ENCODE peak calls at places on chromosomes 1 and 21, in five cellular contexts. One of them, this sample, is unnamed.

GRCh38 chr1:173190101-173190895 is 16.8 kb downstream of the TNFSF4 start:
- DNase-seq in A673: peak
- DNase-seq in hepatocyte: peak
- DNase-seq in GM23338: no peak
- DNase-seq in H1: no peak
- DNase-seq in this sample: peak

GRCh38 chr1:64745181-64745985 is 508 bp downstream of the RAVER2 start:
- DNase-seq in A673: peak
- DNase-seq in hepatocyte: peak
- DNase-seq in GM23338: peak
- DNase-seq in H1: no peak
- DNase-seq in this sample: peak

GRCh38 chr1:240237305-240237721 is 145.6 kb downstream of the FMN2 start:
- DNase-seq in A673: no peak
- DNase-seq in hepatocyte: no peak
- DNase-seq in GM23338: no peak
- DNase-seq in H1: no peak
- DNase-seq in this sample: no peak

GRCh38 chr1:15153184-15153841 is at the start of gene TMEM51:
- DNase-seq in A673: peak
- DNase-seq in hepatocyte: peak
- DNase-seq in GM23338: peak
- DNase-seq in H1: peak
- DNase-seq in this sample: no peak

GRCh38 chr1:243474906-243475305 is 219.1 kb downstream of the SDCCAG8 start:
- DNase-seq in A673: no peak
- DNase-seq in hepatocyte: no peak
- DNase-seq in GM23338: no peak
- DNase-seq in H1: no peak
- DNase-seq in this sample: no peak

GRCh38 chr1:110756506-110756905 is 81.8 kb upstream of the KCNA3 start:
- DNase-seq in A673: peak
- DNase-seq in hepatocyte: no peak
- DNase-seq in GM23338: no peak
- DNase-seq in H1: no peak
- DNase-seq in this sample: no peak

GRCh38 chr1:239909894-239910293 is 181.8 kb upstream of the FMN2 start:
- DNase-seq in A673: no peak
- DNase-seq in hepatocyte: peak
- DNase-seq in GM23338: no peak
- DNase-seq in H1: no peak
- DNase-seq in this sample: no peak

GRCh38 chr1:213977909-213978308 is 9.9 kb upstream of the PROX1 start:
- DNase-seq in A673: no peak
- DNase-seq in hepatocyte: no peak
- DNase-seq in GM23338: no peak
- DNase-seq in H1: no peak
- DNase-seq in this sample: no peak

GRCh38 chr21:14632359-14632758 is 86.2 kb upstream of the SAMSN1 start:
- DNase-seq in A673: no peak
- DNase-seq in hepatocyte: no peak
- DNase-seq in GM23338: no peak
- DNase-seq in H1: no peak
- DNase-seq in this sample: no peak

GRCh38 chr1:60657926-60658325 is 424.4 kb upstream of the NFIA start:
- DNase-seq in A673: no peak
- DNase-seq in hepatocyte: no peak
- DNase-seq in GM23338: no peak
- DNase-seq in H1: no peak
- DNase-seq in this sample: no peak

GRCh38 chr1:43214465-43215444 is 42.6 kb downstream of the CFAP57 start:
- DNase-seq in A673: no peak
- DNase-seq in hepatocyte: no peak
- DNase-seq in GM23338: no peak
- DNase-seq in H1: no peak
- DNase-seq in this sample: no peak

GRCh38 chr1:15702722-15703550 is 18.8 kb downstream of the PLEKHM2 start:
- DNase-seq in A673: no peak
- DNase-seq in hepatocyte: peak
- DNase-seq in GM23338: peak
- DNase-seq in H1: no peak
- DNase-seq in this sample: no peak

GRCh38 chr1:218463194-218464156 is 118.3 kb downstream of the TGFB2 start:
- DNase-seq in A673: no peak
- DNase-seq in hepatocyte: peak
- DNase-seq in GM23338: no peak
- DNase-seq in H1: no peak
- DNase-seq in this sample: no peak

GRCh38 chr1:19582318-19582717 is 61.8 kb upstream of the NBL1 start:
- DNase-seq in A673: peak
- DNase-seq in hepatocyte: peak
- DNase-seq in GM23338: peak
- DNase-seq in H1: peak
- DNase-seq in this sample: no peak

GRCh38 chr1:98920441-98921110 is 84.1 kb downstream of the PLPPR5 start:
- DNase-seq in A673: no peak
- DNase-seq in hepatocyte: no peak
- DNase-seq in GM23338: no peak
- DNase-seq in H1: no peak
- DNase-seq in this sample: no peak

GRCh38 chr1:93177991-93178390 is 2.2 kb downstream of the TMED5 start:
- DNase-seq in A673: no peak
- DNase-seq in hepatocyte: peak
- DNase-seq in GM23338: no peak
- DNase-seq in H1: no peak
- DNase-seq in this sample: no peak

GRCh38 chr1:241311056-241311746 is 45.8 kb downstream of the RGS7 start:
- DNase-seq in A673: peak
- DNase-seq in hepatocyte: no peak
- DNase-seq in GM23338: peak
- DNase-seq in H1: no peak
- DNase-seq in this sample: no peak

GRCh38 chr1:225378880-225379279 is 49.0 kb downstream of the LBR start:
- DNase-seq in A673: peak
- DNase-seq in hepatocyte: peak
- DNase-seq in GM23338: peak
- DNase-seq in H1: peak
- DNase-seq in this sample: no peak

GRCh38 chr1:206856674-206857464 is 8.6 kb upstream of the IL20 start:
- DNase-seq in A673: peak
- DNase-seq in hepatocyte: no peak
- DNase-seq in GM23338: peak
- DNase-seq in H1: no peak
- DNase-seq in this sample: no peak

GRCh38 chr21:46098303-46099141 is 610 bp downstream of the COL6A2 start:
- DNase-seq in A673: no peak
- DNase-seq in hepatocyte: peak
- DNase-seq in GM23338: peak
- DNase-seq in H1: no peak
- DNase-seq in this sample: no peak

GRCh38 chr1:168054117-168054516 is 82.6 kb downstream of the GPR161 start:
- DNase-seq in A673: no peak
- DNase-seq in hepatocyte: no peak
- DNase-seq in GM23338: no peak
- DNase-seq in H1: no peak
- DNase-seq in this sample: no peak

GRCh38 chr1:213829806-213830205 is 158.0 kb upstream of the PROX1 start:
- DNase-seq in A673: no peak
- DNase-seq in hepatocyte: no peak
- DNase-seq in GM23338: no peak
- DNase-seq in H1: no peak
- DNase-seq in this sample: no peak

GRCh38 chr1:241841661-241842060 is 6.3 kb upstream of the EXO1 start:
- DNase-seq in A673: no peak
- DNase-seq in hepatocyte: no peak
- DNase-seq in GM23338: no peak
- DNase-seq in H1: no peak
- DNase-seq in this sample: no peak

GRCh38 chr1:70970407-70970806 is 77.2 kb downstream of the PTGER3 start:
- DNase-seq in A673: no peak
- DNase-seq in hepatocyte: no peak
- DNase-seq in GM23338: no peak
- DNase-seq in H1: no peak
- DNase-seq in this sample: no peak

GRCh38 chr1:184739070-184739469 is 15.6 kb downstream of the EDEM3 start:
- DNase-seq in A673: no peak
- DNase-seq in hepatocyte: no peak
- DNase-seq in GM23338: no peak
- DNase-seq in H1: no peak
- DNase-seq in this sample: no peak

GRCh38 chr1:42171679-42172266 is 7.2 kb upstream of the GUCA2A start:
- DNase-seq in A673: no peak
- DNase-seq in hepatocyte: no peak
- DNase-seq in GM23338: no peak
- DNase-seq in H1: no peak
- DNase-seq in this sample: no peak

GRCh38 chr1:204528241-204528640 is 12.0 kb downstream of the MDM4 start:
- DNase-seq in A673: no peak
- DNase-seq in hepatocyte: no peak
- DNase-seq in GM23338: no peak
- DNase-seq in H1: no peak
- DNase-seq in this sample: no peak
- H3K27ac ChIP-seq in A673: no peak
- H3K27ac ChIP-seq in hepatocyte: no peak
- H3K27ac ChIP-seq in GM23338: no peak
- H3K27ac ChIP-seq in H1: no peak
- H3K27ac ChIP-seq in this sample: no peak

DNA sequence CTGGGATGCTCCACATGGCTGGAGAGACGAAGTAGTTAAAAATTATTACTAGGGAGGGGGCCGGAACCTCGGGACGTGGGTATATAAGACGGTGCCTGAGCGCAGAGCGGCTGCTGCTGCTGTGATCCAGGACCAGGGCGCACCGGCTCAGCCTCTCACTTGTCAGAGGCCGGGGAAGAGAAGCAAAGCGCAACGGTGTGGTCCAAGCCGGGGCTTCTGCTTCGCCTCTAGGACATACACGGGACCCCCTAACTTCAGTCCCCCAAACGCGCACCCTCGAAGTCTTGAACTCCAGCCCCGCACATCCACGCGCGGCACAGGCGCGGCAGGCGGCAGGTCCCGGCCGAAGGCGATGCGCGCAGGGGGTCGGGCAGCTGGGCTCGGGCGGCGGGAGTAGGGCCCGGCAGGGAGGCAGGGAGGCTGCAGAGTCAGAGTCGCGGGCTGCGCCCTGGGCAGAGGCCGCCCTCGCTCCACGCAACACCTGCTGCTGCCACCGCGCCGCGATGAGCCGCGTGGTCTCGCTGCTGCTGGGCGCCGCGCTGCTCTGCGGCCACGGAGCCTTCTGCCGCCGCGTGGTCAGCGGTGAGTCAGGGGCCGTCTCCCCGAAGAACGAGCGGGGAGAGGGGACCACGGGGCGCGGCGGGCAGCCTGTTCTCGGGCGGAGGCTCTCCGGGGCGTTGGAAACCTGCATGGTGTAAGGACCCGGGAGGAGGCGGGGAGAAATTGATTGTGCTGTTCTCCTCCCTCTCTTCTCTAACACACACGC is at the start of gene CHODL:
- DNase-seq in A673: no peak
- DNase-seq in hepatocyte: peak
- DNase-seq in GM23338: peak
- DNase-seq in H1: no peak
- DNase-seq in this sample: no peak
- TF ChIP-seq EZH2 in A673: no peak
- TF ChIP-seq EZH2 in hepatocyte: peak
- TF ChIP-seq EZH2 in GM23338: peak
- TF ChIP-seq EZH2 in H1: peak
- TF ChIP-seq EZH2 in this sample: no peak

GRCh38 chr1:205287076-205287475 is 34.5 kb downstream of the NUAK2 start:
- DNase-seq in A673: no peak
- DNase-seq in hepatocyte: no peak
- DNase-seq in GM23338: no peak
- DNase-seq in H1: no peak
- DNase-seq in this sample: no peak

GRCh38 chr1:205284420-205285144 is 37.0 kb downstream of the NUAK2 start:
- DNase-seq in A673: peak
- DNase-seq in hepatocyte: peak
- DNase-seq in GM23338: peak
- DNase-seq in H1: peak
- DNase-seq in this sample: no peak

GRCh38 chr1:205283270-205284147 is 38.0 kb downstream of the NUAK2 start:
- DNase-seq in A673: no peak
- DNase-seq in hepatocyte: no peak
- DNase-seq in GM23338: no peak
- DNase-seq in H1: no peak
- DNase-seq in this sample: no peak

GRCh38 chr1:205286335-205286950 is 35.1 kb downstream of the NUAK2 start:
- DNase-seq in A673: no peak
- DNase-seq in hepatocyte: no peak
- DNase-seq in GM23338: no peak
- DNase-seq in H1: no peak
- DNase-seq in this sample: no peak

DNA sequence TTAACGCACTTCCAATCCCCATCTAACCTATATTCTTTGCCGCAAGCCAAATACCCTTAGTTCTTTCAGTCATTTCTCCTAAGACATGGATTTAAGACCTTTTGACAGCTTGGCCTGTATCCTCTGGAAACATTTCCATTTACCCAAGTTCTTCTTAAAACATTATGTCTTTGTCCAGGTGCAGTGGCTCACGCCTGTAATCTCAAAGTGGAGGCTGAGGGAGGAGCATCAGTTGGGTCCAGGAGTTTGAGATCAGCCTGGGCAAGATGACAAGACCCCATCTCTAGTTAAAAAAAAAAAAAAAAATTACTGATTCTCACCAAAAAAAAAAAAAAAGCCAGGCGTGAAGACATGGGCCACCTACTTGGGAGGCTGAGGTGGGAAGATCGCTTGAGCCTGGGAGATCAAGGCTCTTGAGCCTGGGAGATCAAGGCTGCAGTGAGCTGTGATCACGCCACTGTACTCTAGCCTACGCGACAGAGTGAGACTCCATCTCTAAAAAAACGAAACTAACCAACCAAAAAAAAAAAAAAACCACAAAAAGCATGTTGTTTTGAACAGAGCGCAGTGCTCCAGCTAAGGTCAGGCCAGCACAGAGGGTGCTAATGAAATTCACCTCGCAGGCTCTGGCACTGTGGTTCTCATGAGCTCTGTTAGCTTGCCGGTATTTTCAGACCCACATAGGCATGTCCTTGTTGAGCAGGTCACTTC is 36.0 kb downstream of the NUAK2 start:
- DNase-seq in A673: no peak
- DNase-seq in hepatocyte: no peak
- DNase-seq in GM23338: no peak
- DNase-seq in H1: no peak
- DNase-seq in this sample: no peak
- H3K4me3 ChIP-seq in A673: no peak
- H3K4me3 ChIP-seq in hepatocyte: no peak
- H3K4me3 ChIP-seq in GM23338: no peak
- H3K4me3 ChIP-seq in H1: no peak
- H3K4me3 ChIP-seq in this sample: no peak

DNA sequence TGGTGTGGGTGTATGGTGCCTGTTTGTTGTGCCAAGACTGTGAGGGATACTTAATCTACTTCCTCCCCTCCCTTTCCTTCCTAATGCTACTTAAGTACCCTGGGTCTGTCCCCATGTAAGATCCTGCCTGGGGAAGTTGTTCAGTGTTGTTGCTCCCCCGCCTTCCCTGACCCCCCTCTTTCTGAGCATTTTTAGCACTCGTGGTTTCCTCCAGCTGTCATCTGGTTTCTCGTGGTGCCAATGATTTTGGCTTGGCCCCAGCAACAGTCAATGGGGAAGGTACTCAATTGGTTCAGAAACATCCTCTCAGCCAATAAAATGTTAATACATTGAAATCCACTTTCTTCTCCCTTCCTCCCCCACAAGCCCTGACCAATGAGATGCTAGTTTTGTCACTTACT is 8.0 kb upstream of the B4GALT3 start:
- DNase-seq in A673: peak
- DNase-seq in hepatocyte: no peak
- DNase-seq in GM23338: no peak
- DNase-seq in H1: no peak
- DNase-seq in this sample: no peak
- H3K27ac ChIP-seq in A673: peak
- H3K27ac ChIP-seq in hepatocyte: no peak
- H3K27ac ChIP-seq in GM23338: no peak
- H3K27ac ChIP-seq in H1: no peak
- H3K27ac ChIP-seq in this sample: peak

This sample was measured in SK-N-MC.